ENCODE peak calls at places on chromosome 1, in four cellular contexts. L is cardiac muscle cell, W is progenitor cell of endocrine pancreas, Z is HFFc6. G is an unnamed sample.

GRCh38 chr1:6667139-6667538 is 34.5 kb downstream of the DNAJC11 start:
- DNase-seq in W (no peak), Z (no peak), L (peak), G (no peak)

GRCh38 chr1:164310166-164310565 is 248.8 kb upstream of the PBX1 start:
- DNase-seq in W (no peak), L (peak), Z (no peak), G (peak)

GRCh38 chr1:210726621-210727020 is 397.9 kb downstream of the HHAT start:
- DNase-seq in W (peak), Z (peak), L (no peak), G (no peak)

GRCh38 chr1:147177611-147178370 is 5.5 kb upstream of the PRKAB2 start:
- DNase-seq in L (peak), Z (peak), W (no peak), G (no peak)

GRCh38 chr1:194693244-194693643 is 1506.8 kb upstream of the B3GALT2 start:
- DNase-seq in Z (no peak), L (no peak), W (no peak), G (no peak)

GRCh38 chr1:22284906-22285544 is 142.1 kb upstream of the WNT4 start:
- DNase-seq in Z (no peak), W (no peak), L (no peak), G (no peak)

GRCh38 chr1:86324423-86324822 is 71.7 kb downstream of the ODF2L start:
- DNase-seq in W (no peak), Z (no peak), L (no peak), G (no peak)

GRCh38 chr1:7991504-7992440 is 30.3 kb downstream of the PARK7 start:
- DNase-seq in Z (no peak), W (no peak), L (no peak), G (no peak)

GRCh38 chr1:99327357-99327756 is 63.1 kb downstream of the PLPPR4 start:
- DNase-seq in Z (no peak), L (no peak), W (no peak), G (no peak)

GRCh38 chr1:70675737-70676156 is 264.7 kb downstream of the CTH start:
- DNase-seq in Z (no peak), W (no peak), L (no peak), G (no peak)
- TF ChIP-seq CTCF in Z (no peak), W (no peak), L (no peak), G (no peak)

DNA sequence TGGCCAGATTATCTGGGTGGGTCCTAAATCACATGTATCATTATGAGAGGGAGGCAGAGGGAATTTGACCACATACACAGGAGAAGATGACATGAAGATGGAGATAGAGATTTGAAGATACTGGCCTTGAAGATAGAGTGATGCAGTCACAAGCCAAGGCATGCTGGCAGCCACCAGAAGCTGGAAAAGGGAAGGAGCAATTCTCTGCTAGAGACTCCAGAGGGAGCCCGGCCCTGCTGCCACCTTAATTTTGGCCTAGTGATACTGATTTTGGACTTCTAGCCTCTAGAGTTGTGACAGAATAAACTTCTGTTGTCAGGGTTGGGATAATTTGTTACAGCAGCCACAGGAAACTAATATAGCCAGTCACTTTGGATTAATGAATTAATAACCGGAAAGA is 2.2 kb upstream of the PRDM2 start:
- DNase-seq in W (no peak), L (no peak), Z (no peak), G (no peak)
- TF ChIP-seq CTCF in W (no peak), L (no peak), Z (peak), G (no peak)

DNA sequence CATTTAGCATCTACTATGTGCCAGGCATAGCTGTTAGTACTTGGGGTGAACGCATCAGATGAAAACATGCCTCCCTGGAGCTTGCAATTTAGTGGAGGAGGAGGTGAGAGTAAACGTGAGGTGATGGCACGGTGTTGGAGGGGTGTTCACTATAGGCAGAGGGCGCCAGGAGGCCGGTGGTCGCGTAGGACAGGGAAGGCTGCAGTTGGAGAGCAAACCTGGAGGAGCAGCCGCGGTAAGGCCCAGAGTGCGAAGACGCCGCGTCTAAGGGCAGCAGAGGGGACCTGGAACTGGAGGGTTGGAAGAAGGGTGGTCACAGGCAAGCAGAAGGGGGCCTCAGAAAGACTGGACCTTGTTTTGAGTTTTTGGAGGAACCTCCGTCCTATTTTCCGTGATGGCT is 30.2 kb upstream of the TRIM17 start:
- DNase-seq in W (no peak), Z (no peak), L (no peak), G (no peak)
- TF ChIP-seq CTCF in W (no peak), Z (no peak), L (no peak), G (no peak)

GRCh38 chr1:48673725-48674124 is 103.0 kb downstream of the BEND5 start:
- DNase-seq in W (no peak), L (no peak), Z (no peak), G (no peak)
- TF ChIP-seq CTCF in W (peak), L (peak), Z (no peak), G (no peak)

DNA sequence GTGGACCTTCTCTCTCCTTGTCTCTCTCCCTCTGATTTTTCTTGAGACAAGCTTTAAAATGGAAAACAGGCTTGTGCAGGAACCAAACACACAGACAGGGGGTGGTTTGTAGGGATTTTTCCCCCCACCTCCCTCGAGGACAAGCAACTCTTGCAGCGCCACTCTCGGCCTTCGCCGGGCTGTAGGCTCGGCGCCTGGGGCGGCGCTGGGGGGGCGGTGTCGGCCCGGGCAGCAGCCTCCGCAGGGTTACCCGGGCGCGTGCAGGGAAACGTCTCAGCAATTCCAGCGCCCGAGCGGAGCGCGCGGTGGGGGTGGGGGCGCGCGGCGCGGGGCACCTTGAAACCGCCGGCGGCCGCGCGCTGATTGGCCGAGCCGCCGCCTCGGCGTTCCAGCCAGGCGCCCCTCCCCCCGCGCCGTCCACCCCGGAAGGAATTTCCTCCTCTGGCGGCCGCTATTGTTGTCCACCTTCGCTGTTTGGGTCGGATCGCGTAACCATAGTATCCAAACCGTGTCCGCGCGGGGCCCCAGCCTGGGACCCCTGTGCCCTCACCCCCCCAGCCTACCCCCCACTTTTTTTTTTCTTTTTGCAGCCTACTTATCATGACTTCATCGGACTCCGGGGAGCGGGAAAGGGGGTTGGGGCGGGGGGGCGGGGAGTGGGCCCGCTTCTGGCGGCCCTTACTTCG is 59.8 kb upstream of the ACOT11 start:
- DNase-seq in W (peak), L (peak), Z (peak), G (peak)
- TF ChIP-seq CTCF in W (no peak), L (no peak), Z (peak), G (no peak)

GRCh38 chr1:202201266-202201665 is 7.7 kb downstream of the LGR6 start:
- DNase-seq in L (no peak), Z (no peak), W (no peak), G (no peak)

GRCh38 chr1:202199141-202199889 is 5.7 kb downstream of the LGR6 start:
- DNase-seq in W (no peak), L (no peak), Z (no peak), G (no peak)

GRCh38 chr1:202198360-202198711 is 4.7 kb downstream of the LGR6 start:
- DNase-seq in W (no peak), Z (no peak), L (no peak), G (no peak)

GRCh38 chr1:202200669-202201068 is 7.1 kb downstream of the LGR6 start:
- DNase-seq in Z (no peak), W (no peak), L (no peak), G (no peak)

DNA sequence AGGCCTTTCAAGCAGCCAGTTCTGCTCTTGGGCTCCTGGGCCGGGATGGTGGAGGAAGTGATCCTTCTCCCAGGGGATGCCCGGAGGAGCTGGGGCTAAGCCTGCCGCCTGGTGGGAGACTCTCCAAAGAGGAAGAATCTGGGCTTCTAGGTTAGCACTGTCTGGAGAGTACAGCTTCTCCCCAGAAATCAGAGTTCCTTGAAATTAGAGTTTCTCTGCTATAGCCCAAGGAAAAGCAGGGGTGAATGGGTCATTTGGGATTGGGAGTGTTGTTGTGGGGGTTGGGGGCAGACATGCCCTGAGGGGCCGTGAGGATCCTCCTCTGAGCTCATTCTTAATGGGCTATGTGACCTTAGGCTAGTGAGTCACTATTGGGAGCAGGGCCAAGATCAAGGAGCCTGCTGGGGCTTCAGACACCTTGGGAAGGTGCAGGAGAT is 6.5 kb downstream of the LGR6 start:
- DNase-seq in L (peak), Z (no peak), W (no peak), G (no peak)
- TF ChIP-seq CTCF in L (peak), Z (no peak), W (no peak), G (no peak)

GRCh38 chr1:178124115-178124514 is 30.2 kb downstream of the RASAL2 start:
- DNase-seq in Z (no peak), W (no peak), L (no peak), G (no peak)

GRCh38 chr1:178126261-178126660 is 32.4 kb downstream of the RASAL2 start:
- DNase-seq in L (peak), Z (no peak), W (no peak), G (no peak)

GRCh38 chr1:178122283-178122682 is 28.4 kb downstream of the RASAL2 start:
- DNase-seq in W (no peak), L (no peak), Z (peak), G (no peak)

GRCh38 chr1:178126790-178127189 is 32.9 kb downstream of the RASAL2 start:
- DNase-seq in L (peak), Z (peak), W (no peak), G (peak)

DNA sequence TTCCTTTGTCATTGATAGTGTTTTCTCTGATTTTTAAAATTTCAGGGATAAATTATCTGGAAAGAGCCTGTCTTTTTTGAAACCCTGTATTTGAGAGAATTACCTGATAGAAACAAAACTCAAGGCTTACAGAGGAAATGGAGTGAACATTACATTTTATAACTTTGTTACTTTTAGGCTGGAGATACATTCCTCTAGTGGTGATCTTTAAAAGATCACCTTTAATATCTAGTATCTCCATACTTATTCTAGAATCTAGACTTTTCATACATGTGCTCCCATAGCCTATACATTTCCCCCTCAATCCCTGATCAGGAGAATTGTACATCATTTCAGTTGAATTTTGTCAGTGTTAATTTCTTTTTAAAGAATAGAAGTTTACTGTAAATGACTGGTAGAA is 33.6 kb downstream of the RASAL2 start:
- DNase-seq in Z (no peak), L (no peak), W (no peak), G (no peak)
- TF ChIP-seq CTCF in Z (peak), L (no peak), W (no peak), G (no peak)